ENCODE peak calls at places on chromosomes 4 and X, in five cellular contexts. R is AG09309, D is AG09319, T is hippocampal formation, V is aorta. M is an unnamed sample.

GRCh38 chrX:46759645-46759974 is 692 bp upstream of the SLC9A7 start:
- DNase-seq in V (no peak), T (no peak), D (no peak), R (no peak), M (no peak)

GRCh38 chr4:153217440-153217839 is 13.2 kb downstream of the TRIM2 start:
- DNase-seq in V (no peak), R (no peak), D (no peak), T (no peak), M (no peak)

GRCh38 chr4:154569028-154569427 is 6.2 kb downstream of the FGB start:
- DNase-seq in V (no peak), T (no peak), D (no peak), R (no peak), M (no peak)

GRCh38 chr4:162461952-162462351 is 298.2 kb upstream of the FSTL5 start:
- DNase-seq in V (no peak), T (peak; percentile 32), R (no peak), D (no peak), M (no peak)

GRCh38 chr4:182835006-182835740 is 82.0 kb downstream of the DCTD start:
- DNase-seq in V (no peak), T (no peak), R (no peak), D (no peak), M (no peak)

GRCh38 chr4:57098945-57099344 is 11.2 kb downstream of the IGFBP7 start:
- DNase-seq in T (no peak), V (no peak), R (peak; percentile 85), D (peak; percentile 57), M (no peak)

GRCh38 chrX:49071877-49072711 is 1.7 kb downstream of the PRAF2 start:
- DNase-seq in R (no peak), T (peak; percentile 23), D (peak; percentile 37), V (peak; percentile 88), M (peak; percentile 78)

GRCh38 chrX:135557344-135557743 is 36.9 kb downstream of the INTS6L start:
- DNase-seq in T (no peak), R (no peak), V (no peak), D (no peak), M (no peak)

GRCh38 chrX:3204606-3205005 is 141.8 kb downstream of the MXRA5 start:
- DNase-seq in T (no peak), V (no peak), D (no peak), R (no peak), M (no peak)

GRCh38 chrX:55161581-55161980 is 58.6 kb upstream of the PAGE5 start:
- DNase-seq in D (no peak), V (no peak), T (no peak), R (no peak), M (no peak)

GRCh38 chrX:150765782-150766350 is 72.7 kb downstream of the MTMR1 start:
- DNase-seq in D (no peak), R (no peak), V (no peak), T (no peak), M (no peak)

GRCh38 chr4:8281519-8282133 is 12.1 kb downstream of the HTRA3 start:
- DNase-seq in D (peak; percentile 86), T (no peak), V (peak; percentile 78), R (peak; percentile 37), M (no peak)

GRCh38 chr4:78876568-78877320 is 62.5 kb downstream of the PAQR3 start:
- DNase-seq in D (no peak), V (no peak), T (no peak), R (no peak), M (no peak)

M was measured in frontal cortex.